ENCODE peak calls at places on chromosome 6, in seven cellular contexts. Q, U, L, R, F, G and T are unnamed samples.

GRCh38 chr6:99905209-99906106 is 88.6 kb downstream of the MCHR2 start:
- DNase-seq in Q (peak; percentile 40), U (no peak), L (peak; percentile 80), R (peak; percentile 43), F (no peak), G (peak; percentile 15), T (peak; percentile 31)

GRCh38 chr6:7129784-7130569 is 22.2 kb downstream of the RREB1 start:
- DNase-seq in Q (no peak), U (no peak), L (no peak), R (peak; percentile 9), F (peak; percentile 67), G (no peak), T (no peak)

GRCh38 chr6:938271-939046 is 245.5 kb upstream of the EXOC2 start:
- DNase-seq in Q (no peak), U (no peak), L (peak; percentile 41), R (no peak), F (no peak), G (no peak), T (no peak)

GRCh38 chr6:29887330-29887818 is 55.0 kb upstream of the HLA-A start:
- DNase-seq in Q (peak; percentile 33), U (no peak), L (peak; percentile 67), R (no peak), F (peak; percentile 74), G (no peak), T (peak; percentile 48)

GRCh38 chr6:4320860-4321259 is 185.5 kb upstream of the ECI2 start:
- DNase-seq in Q (no peak), U (no peak), L (no peak), R (peak; percentile 92), F (no peak), G (no peak), T (no peak)

GRCh38 chr6:164507197-164507957 is 802.0 kb downstream of the C6orf118 start:
- DNase-seq in Q (peak; percentile 4), U (no peak), L (peak; percentile 1), R (no peak), F (no peak), G (no peak), T (peak; percentile 22)

GRCh38 chr6:88683734-88684133 is 279.7 kb downstream of the RNGTT start:
- DNase-seq in Q (no peak), U (no peak), L (no peak), R (peak; percentile 64), F (no peak), G (no peak), T (no peak)

GRCh38 chr6:148195511-148195910 is 147.1 kb upstream of the SASH1 start:
- DNase-seq in Q (no peak), U (no peak), L (no peak), R (no peak), F (no peak), G (no peak), T (no peak)

GRCh38 chr6:113894712-113895674 is 37.8 kb downstream of the MARCKS start:
- DNase-seq in Q (no peak), U (no peak), L (no peak), R (no peak), F (no peak), G (no peak), T (no peak)

GRCh38 chr6:25010917-25011625 is 75.3 kb upstream of the RIPOR2 start:
- DNase-seq in Q (no peak), U (no peak), L (no peak), R (peak; percentile 63), F (no peak), G (no peak), T (no peak)

GRCh38 chr6:97059473-97059872 is 134.9 kb downstream of the KLHL32 start:
- DNase-seq in Q (no peak), U (no peak), L (peak; percentile 55), R (peak; percentile 7), F (no peak), G (no peak), T (peak; percentile 74)

GRCh38 chr6:45626087-45626891 is 248.6 kb upstream of the SUPT3H start:
- DNase-seq in Q (no peak), U (no peak), L (no peak), R (peak; percentile 62), F (no peak), G (no peak), T (no peak)

GRCh38 chr6:27720607-27721580 is 191.3 kb downstream of the OR2B2 start:
- DNase-seq in Q (no peak), U (no peak), L (peak; percentile 80), R (peak; percentile 86), F (no peak), G (peak; percentile 41), T (no peak)

GRCh38 chr6:21826460-21826859 is 232.9 kb downstream of the SOX4 start:
- DNase-seq in Q (no peak), U (no peak), L (no peak), R (no peak), F (no peak), G (no peak), T (no peak)

GRCh38 chr6:130376921-130377320 is 11.1 kb downstream of the TMEM200A start:
- DNase-seq in Q (no peak), U (no peak), L (no peak), R (no peak), F (no peak), G (no peak), T (no peak)

GRCh38 chr6:142359271-142359960 is 57.6 kb downstream of the ADGRG6 start:
- DNase-seq in Q (no peak), U (no peak), L (no peak), R (no peak), F (no peak), G (no peak), T (no peak)

GRCh38 chr6:113564401-113565161 is 292.6 kb upstream of the MARCKS start:
- DNase-seq in Q (no peak), U (peak; percentile 88), L (peak; percentile 91), R (peak; percentile 93), F (peak; percentile 62), G (peak; percentile 44), T (no peak)

GRCh38 chr6:3977875-3978711 is 100.8 kb downstream of the FAM217A start:
- DNase-seq in Q (peak; percentile 29), U (no peak), L (peak; percentile 78), R (peak; percentile 97), F (no peak), G (peak; percentile 22), T (peak; percentile 50)

GRCh38 chr6:158170656-158171081 is 2.5 kb downstream of the GTF2H5 start:
- DNase-seq in Q (peak; percentile 6), U (no peak), L (peak; percentile 34), R (peak; percentile 63), F (no peak), G (no peak), T (no peak)

GRCh38 chr6:38436726-38437465 is 202.8 kb downstream of the BTBD9 start:
- DNase-seq in Q (no peak), U (no peak), L (no peak), R (peak; percentile 28), F (no peak), G (no peak), T (no peak)

GRCh38 chr6:32073066-32073465 is 34.9 kb downstream of the CYP21A2 start:
- DNase-seq in Q (no peak), U (no peak), L (no peak), R (no peak), F (no peak), G (no peak), T (no peak)

GRCh38 chr6:139311826-139312225 is 20.0 kb upstream of the TXLNB start:
- DNase-seq in Q (no peak), U (no peak), L (no peak), R (no peak), F (no peak), G (no peak), T (no peak)

GRCh38 chr6:139308936-139309603 is 17.3 kb upstream of the TXLNB start:
- DNase-seq in Q (no peak), U (no peak), L (no peak), R (peak; percentile 71), F (no peak), G (no peak), T (no peak)

GRCh38 chr6:139316622-139317317 is 25.0 kb upstream of the TXLNB start:
- DNase-seq in Q (no peak), U (no peak), L (no peak), R (no peak), F (no peak), G (no peak), T (no peak)

GRCh38 chr6:139313229-139313628 is 21.4 kb upstream of the TXLNB start:
- DNase-seq in Q (no peak), U (no peak), L (peak; percentile 52), R (no peak), F (no peak), G (no peak), T (no peak)

GRCh38 chr6:139313784-139314545 is 22.2 kb upstream of the TXLNB start:
- DNase-seq in Q (no peak), U (no peak), L (peak; percentile 91), R (no peak), F (no peak), G (no peak), T (no peak)
- TF ChIP-seq CTCF in Q (no peak), U (no peak), L (no peak), R (no peak), F (no peak), G (no peak), T (no peak)

DNA sequence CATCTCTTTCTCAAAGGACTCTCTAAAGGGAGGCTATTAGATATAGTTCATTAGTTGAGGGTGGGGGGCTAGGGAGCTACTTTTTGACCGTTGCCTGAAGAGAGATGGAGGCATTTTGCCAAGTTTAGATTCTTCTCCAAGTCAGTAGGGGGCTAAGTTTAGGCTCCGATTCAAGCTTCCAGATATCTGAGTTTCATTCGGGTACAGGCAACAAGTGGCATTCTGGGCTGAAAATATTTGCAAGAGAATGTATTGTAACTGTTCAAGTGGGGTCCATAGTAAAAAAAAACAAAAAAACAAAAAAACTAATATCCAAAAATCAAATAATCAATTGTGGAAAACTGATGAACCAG is 43.4 kb upstream of the PIM1 start:
- DNase-seq in Q (no peak), U (no peak), L (no peak), R (no peak), F (no peak), G (no peak), T (no peak)
- TF ChIP-seq CTCF in Q (no peak), U (no peak), L (no peak), R (peak; percentile 10), F (no peak), G (no peak), T (no peak)

GRCh38 chr6:81075974-81076373 is 676.5 kb downstream of the TENT5A start:
- DNase-seq in Q (no peak), U (no peak), L (peak; percentile 76), R (peak; percentile 7), F (no peak), G (peak; percentile 14), T (no peak)
- TF ChIP-seq CTCF in Q (peak; percentile 30), U (peak; percentile 22), L (peak; percentile 73), R (peak; percentile 77), F (no peak), G (peak; percentile 40), T (peak; percentile 22)

DNA sequence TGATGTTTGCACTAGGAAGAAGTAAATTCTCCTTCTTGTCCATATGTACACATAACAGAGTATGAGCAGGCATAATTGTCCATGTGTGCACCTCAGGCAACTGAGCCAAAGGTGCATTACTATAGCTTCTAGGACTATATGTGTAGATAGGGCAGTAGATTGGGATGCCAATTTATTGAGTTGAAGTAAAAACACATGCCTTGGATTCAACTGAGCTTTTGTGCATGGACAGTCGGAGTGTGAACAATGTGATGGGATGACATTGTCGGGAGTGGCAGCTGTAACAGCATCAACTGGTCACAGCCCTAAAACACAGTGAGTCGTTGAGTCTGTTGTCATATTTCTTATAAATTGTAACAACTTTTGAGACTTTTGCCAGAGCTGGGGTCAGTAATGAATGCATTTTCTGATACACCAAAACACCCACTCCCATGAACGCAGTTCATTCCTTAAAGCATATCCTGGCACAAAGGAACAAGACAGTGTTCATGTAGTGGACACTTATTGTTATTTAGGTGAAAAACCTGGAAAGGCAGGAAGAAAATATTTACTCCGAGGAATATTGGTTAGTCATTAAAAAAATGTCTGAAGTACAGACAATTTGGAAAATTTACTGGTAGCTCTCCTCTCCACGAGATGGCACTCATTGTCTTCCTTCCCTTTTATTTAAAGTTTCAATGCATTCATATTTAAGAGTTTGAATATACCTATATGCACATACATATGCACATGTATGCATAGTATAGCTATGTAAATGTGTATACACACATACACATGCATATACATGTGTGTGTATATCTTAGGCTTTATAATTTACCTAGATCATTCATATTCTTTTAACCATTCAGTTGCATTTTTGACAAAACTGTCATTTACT is 302.0 kb upstream of the STXBP5 start:
- DNase-seq in Q (no peak), U (no peak), L (no peak), R (no peak), F (no peak), G (no peak), T (no peak)
- TF ChIP-seq CTCF in Q (no peak), U (peak; percentile 15), L (no peak), R (peak; percentile 6), F (no peak), G (no peak), T (no peak)